ENCODE peak calls at places on chromosomes 13 and 19, in six cellular contexts. E, L, U, S, F and Q are unnamed samples.

GRCh38 chr19:291561-292280 is 518 bp upstream of the PLPP2 start:
- DNase-seq in S (no peak), E (no peak), F (no peak), U (peak; percentile 37), L (no peak), Q (no peak)

GRCh38 chr19:1756705-1757445 is 3.6 kb downstream of the ONECUT3 start:
- DNase-seq in F (no peak), S (no peak), L (no peak), E (no peak), U (no peak), Q (no peak)

GRCh38 chr13:112210401-112210800 is 143.5 kb downstream of the SOX1 start:
- DNase-seq in L (no peak), U (peak; percentile 49), E (no peak), S (no peak), F (no peak), Q (no peak)

GRCh38 chr13:31159306-31159705 is 2.4 kb downstream of the HSPH1 start:
- DNase-seq in S (peak; percentile 65), E (no peak), U (no peak), F (no peak), L (no peak), Q (no peak)

GRCh38 chr13:52848455-52849190 is at the start of gene PCDH8:
- DNase-seq in L (peak; percentile 63), S (peak; percentile 63), E (no peak), U (peak; percentile 74), F (no peak), Q (peak; percentile 84)

GRCh38 chr19:10339380-10339960 is at the start of gene ICAM3:
- DNase-seq in F (no peak), U (no peak), S (peak; percentile 82), L (no peak), E (no peak), Q (no peak)

GRCh38 chr13:48542581-48543341 is 9.9 kb upstream of the RCBTB2 start:
- DNase-seq in L (peak; percentile 53), S (no peak), F (no peak), U (no peak), E (peak; percentile 46), Q (peak; percentile 58)

GRCh38 chr19:15316498-15316897 is 15.8 kb downstream of the BRD4 start:
- DNase-seq in F (no peak), E (no peak), S (no peak), U (no peak), L (no peak), Q (no peak)

GRCh38 chr13:99758465-99759162 is 213.0 kb downstream of the ZIC5 start:
- DNase-seq in U (no peak), F (no peak), L (no peak), S (no peak), E (no peak), Q (no peak)

GRCh38 chr19:16084067-16084685 is 7.9 kb downstream of the TPM4 start:
- DNase-seq in E (no peak), U (no peak), F (no peak), S (no peak), L (no peak), Q (no peak)

GRCh38 chr13:27971236-27971645 is 2.1 kb upstream of the CDX2 start:
- DNase-seq in U (no peak), E (no peak), F (no peak), S (no peak), L (no peak), Q (no peak)

GRCh38 chr19:15452111-15453047 is 2.6 kb upstream of the WIZ start:
- DNase-seq in E (peak; percentile 80), L (peak; percentile 75), U (peak; percentile 89), S (no peak), F (peak; percentile 54), Q (peak; percentile 19)

GRCh38 chr19:14985133-14985532 is 5.5 kb upstream of the SLC1A6 start:
- DNase-seq in L (no peak), E (no peak), U (no peak), F (no peak), S (no peak), Q (no peak)

GRCh38 chr13:33323766-33324525 is 38.4 kb upstream of the STARD13 start:
- DNase-seq in E (no peak), U (no peak), L (no peak), S (no peak), F (no peak), Q (peak; percentile 16)

GRCh38 chr19:44925114-44925891 is 10.9 kb downstream of the APOC1 start:
- DNase-seq in U (peak; percentile 73), F (no peak), S (no peak), E (peak; percentile 71), L (no peak), Q (peak; percentile 11)

GRCh38 chr19:58361900-58362271 is 665 bp downstream of the ZNF497 start:
- DNase-seq in F (no peak), S (peak; percentile 67), E (peak; percentile 41), L (peak; percentile 41), U (peak; percentile 67), Q (peak; percentile 64)

GRCh38 chr13:37995052-37995451 is 125.5 kb upstream of the TRPC4 start:
- DNase-seq in U (no peak), S (no peak), E (no peak), F (no peak), L (peak; percentile 7), Q (peak; percentile 7)

GRCh38 chr13:26991508-26992181 is 180.0 kb downstream of the USP12 start:
- DNase-seq in U (no peak), F (no peak), E (no peak), S (no peak), L (no peak), Q (no peak)

GRCh38 chr19:8081569-8082550 is 29.3 kb downstream of the CCL25 start:
- DNase-seq in E (no peak), U (no peak), L (no peak), S (no peak), F (no peak), Q (no peak)

GRCh38 chr19:18328340-18329034 is 5.6 kb upstream of the LSM4 start:
- DNase-seq in U (peak; percentile 94), F (peak; percentile 94), E (peak; percentile 97), L (peak; percentile 91), S (peak; percentile 94), Q (peak; percentile 96)

GRCh38 chr13:101487046-101487830 is 34.8 kb downstream of the ITGBL1 start:
- DNase-seq in E (no peak), L (no peak), S (no peak), F (no peak), U (no peak), Q (no peak)